ENCODE peak calls at places on chromosome 3, in four cellular contexts. N is heart left ventricle, X is esophagus squamous epithelium, O is body of pancreas. W is an unnamed sample.

GRCh38 chr3:77539677-77540076 is 499.8 kb downstream of the ROBO2 start:
- DNase-seq in N (no peak), X (no peak), O (no peak), W (no peak)

GRCh38 chr3:161915283-161915682 is 418.7 kb downstream of the OTOL1 start:
- DNase-seq in N (no peak), X (no peak), O (no peak), W (no peak)

GRCh38 chr3:159913712-159914414 is 74.8 kb upstream of the IL12A start:
- DNase-seq in N (no peak), X (no peak), O (no peak), W (no peak)

GRCh38 chr3:148924572-148924971 is 59.5 kb downstream of the CPA3 start:
- DNase-seq in N (no peak), X (no peak), O (no peak), W (no peak)

GRCh38 chr3:144362126-144362525 is 390.5 kb downstream of the DIPK2A start:
- DNase-seq in N (no peak), X (no peak), O (no peak), W (no peak)

GRCh38 chr3:62154457-62155148 is 218.7 kb downstream of the FEZF2 start:
- DNase-seq in N (no peak), X (no peak), O (no peak), W (no peak)

GRCh38 chr3:29176501-29176900 is 104.4 kb upstream of the RBMS3 start:
- DNase-seq in N (peak; percentile 19), X (no peak), O (no peak), W (no peak)

GRCh38 chr3:34683851-34684250 is 885.4 kb downstream of the PDCD6IP start:
- DNase-seq in N (peak; percentile 61), X (no peak), O (peak; percentile 56), W (peak; percentile 68)

GRCh38 chr3:131591394-131591990 is 88.7 kb upstream of the MRPL3 start:
- DNase-seq in N (no peak), X (no peak), O (no peak), W (no peak)

DNA sequence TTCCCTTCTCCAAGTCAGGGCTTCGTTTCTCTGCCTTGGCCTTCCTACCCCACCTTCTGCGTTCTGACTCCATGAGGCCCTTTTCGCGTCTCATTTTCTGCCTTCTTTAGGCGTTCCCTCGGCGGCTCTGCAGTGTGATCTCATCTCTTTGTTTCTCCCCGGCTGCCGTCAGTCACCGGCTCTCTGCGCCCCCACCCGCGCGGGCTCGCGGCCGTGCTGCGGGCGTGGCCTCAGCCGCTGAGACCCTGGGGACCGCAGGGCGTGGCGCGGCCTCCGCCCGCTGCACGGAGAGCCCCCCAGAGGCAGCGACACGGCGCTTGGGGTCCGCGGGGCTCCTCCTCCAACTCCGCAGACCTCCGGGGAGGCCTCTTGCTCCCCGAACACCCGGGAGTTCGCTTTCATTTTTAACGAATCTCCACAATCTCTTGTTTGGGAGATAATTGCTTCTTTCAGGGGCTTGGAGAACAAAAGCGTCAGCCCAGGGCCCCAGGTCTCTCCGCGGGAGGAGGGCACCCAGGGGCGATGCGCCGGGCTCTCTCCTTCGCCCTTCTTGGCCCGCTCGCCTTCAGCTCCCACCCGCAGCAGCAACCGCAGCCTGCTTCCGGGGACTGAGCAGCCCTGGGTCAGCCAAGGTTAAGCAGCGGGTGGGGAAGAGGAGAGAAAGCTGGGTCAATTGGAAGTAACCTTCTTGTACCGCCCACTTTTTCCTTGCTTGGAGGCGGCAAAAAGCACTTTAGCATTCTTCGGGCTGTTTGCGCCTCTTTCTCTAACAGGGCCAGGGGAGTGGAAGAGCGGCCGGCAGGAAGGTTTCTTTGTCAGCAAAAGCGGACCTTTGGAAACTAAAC is 35.2 kb downstream of the GAP43 start:
- DNase-seq in N (peak; percentile 87), X (no peak), O (peak; percentile 73), W (peak; percentile 65)
- TF ChIP-seq POLR2A in N (no peak), X (peak; percentile 58), O (peak; percentile 71), W (no peak)

GRCh38 chr3:6179761-6180160 is 681.2 kb upstream of the GRM7 start:
- DNase-seq in N (no peak), X (no peak), O (no peak), W (no peak)
- H3K9me3 ChIP-seq in N (no peaks in the 10 kb centered on the region), X (no peaks in the 10 kb centered on the region), O (no peaks in the 10 kb centered on the region), W (no peaks in the 10 kb centered on the region)

GRCh38 chr3:72550582-72551262 is 297.5 kb downstream of the SHQ1 start:
- DNase-seq in N (no peak), X (no peak), O (no peak), W (no peak)

GRCh38 chr3:72553298-72553697 is 294.9 kb downstream of the SHQ1 start:
- DNase-seq in N (no peak), X (no peak), O (no peak), W (no peak)

GRCh38 chr3:72547183-72547582 is 301.1 kb downstream of the SHQ1 start:
- DNase-seq in N (no peak), X (no peak), O (peak; percentile 34), W (no peak)

GRCh38 chr3:72548992-72549391 is 299.3 kb downstream of the SHQ1 start:
- DNase-seq in N (no peak), X (no peak), O (no peak), W (no peak)

DNA sequence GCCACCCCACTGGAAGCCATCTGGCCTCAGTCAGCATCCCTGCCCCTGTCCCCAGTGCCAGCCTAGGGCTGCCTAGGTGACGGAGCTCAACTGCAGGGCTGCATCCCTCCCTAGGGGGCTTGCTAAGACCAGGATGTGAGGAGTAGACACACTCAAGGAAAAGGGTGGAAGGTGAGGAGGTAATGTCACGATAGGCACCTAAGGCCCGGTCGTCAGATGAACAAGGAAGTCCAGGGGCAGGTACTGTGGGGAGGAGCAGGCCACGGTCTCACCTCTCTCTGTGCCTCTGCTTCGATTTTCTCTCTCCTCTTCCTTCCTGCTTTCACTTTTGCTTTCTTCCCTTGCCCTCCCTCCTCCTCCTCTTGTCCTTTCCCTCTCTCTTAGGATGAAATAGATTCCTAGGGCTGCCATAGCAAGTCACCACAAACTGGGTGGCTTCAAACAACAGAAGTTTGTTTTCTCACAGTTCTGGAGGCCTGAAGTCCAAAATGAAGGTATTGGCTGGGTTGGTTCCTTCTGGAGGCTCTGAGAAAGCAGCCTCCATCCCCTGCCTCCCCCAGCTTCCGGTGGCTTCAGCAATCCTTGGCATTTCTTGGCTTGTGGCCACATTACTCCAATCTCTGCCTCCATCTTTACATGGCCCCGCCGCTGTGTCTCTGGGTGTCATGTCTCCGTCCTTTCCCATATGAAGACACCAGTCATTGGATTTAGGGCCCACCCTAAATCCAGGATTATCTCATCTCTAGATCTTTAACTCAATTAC is 298.2 kb downstream of the SHQ1 start:
- DNase-seq in N (no peak), X (no peak), O (no peak), W (no peak)
- H3K4me3 ChIP-seq in N (no peak overlapping the region), X (no peak overlapping the region), O (no peak overlapping the region), W (no peak overlapping the region)

GRCh38 chr3:126476166-126476975 is 680 bp upstream of the ZXDC start:
- DNase-seq in N (no peak), X (peak; percentile 36), O (peak; percentile 72), W (no peak)
- TF ChIP-seq POLR2A in N (no peak), X (no peak), O (peak; percentile 87), W (no peak)

GRCh38 chr3:126768903-126769302 is 64.9 kb downstream of the CHCHD6 start:
- DNase-seq in N (no peak), X (no peak), O (no peak), W (no peak)
- H3K9me3 ChIP-seq in N (no peaks in the 10 kb centered on the region), X (no peaks in the 10 kb centered on the region), O (no peaks in the 10 kb centered on the region), W (no peaks in the 10 kb centered on the region)

DNA sequence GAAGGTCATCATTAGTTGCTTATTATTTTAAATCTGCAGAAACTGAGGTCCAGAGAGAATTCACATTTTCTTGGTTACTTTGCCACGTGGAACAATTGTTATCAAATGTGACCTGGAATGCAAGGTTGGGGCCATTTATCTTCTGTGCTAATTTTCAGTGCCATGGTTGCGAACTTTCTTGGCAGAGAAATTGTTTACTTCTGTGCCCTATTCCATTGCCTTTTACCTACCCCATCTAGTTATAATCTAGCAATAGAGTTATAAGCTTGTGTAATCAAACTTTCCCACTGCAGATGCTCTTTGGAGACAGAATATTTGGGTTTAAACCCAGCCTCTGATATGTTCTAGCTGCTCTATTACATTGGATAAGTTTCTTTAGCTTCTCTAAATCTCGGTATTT is 242.9 kb downstream of the LPP start:
- DNase-seq in N (no peak), X (no peak), O (peak; percentile 36), W (no peak)
- H3K4me3 ChIP-seq in N (peak overlapping the region; percentile 26), X (peak overlapping the region; percentile 2), O (no peak overlapping the region), W (peak overlapping the region; percentile 14)

W was measured in right lobe of liver.